ENCODE peak calls at places on chromosomes 7 and 10, in eight cellular contexts. N is cardiac muscle cell, J is breast epithelium, T is astrocyte of the spinal cord, G is choroid plexus epithelial cell, R is brain microvascular endothelial cell, H is transverse colon, B is fibroblast of mammary gland. S is an unnamed sample.

GRCh38 chr7:137772748-137773147 is 74.0 kb downstream of the DGKI start:
- DNase-seq in N (peak), H (no peak), G (peak), B (peak), T (peak), R (peak), J (no peak), S (peak)

GRCh38 chr7:74199551-74200355 is 10.1 kb upstream of the LAT2 start:
- DNase-seq in N (no peak), G (peak), B (peak), H (no peak), R (peak), J (no peak), T (peak), S (no peak)

GRCh38 chr10:91043173-91043910 is 122.5 kb upstream of the ANKRD1 start:
- DNase-seq in R (peak), T (peak), G (peak), J (no peak), H (no peak), N (peak), B (peak), S (peak)

GRCh38 chr7:117325836-117326235 is 3.0 kb upstream of the WNT2 start:
- DNase-seq in G (no peak), T (peak), N (peak), B (peak), R (no peak), H (no peak), J (no peak), S (peak)

GRCh38 chr10:30705086-30705624 is 75.6 kb upstream of the LYZL2 start:
- DNase-seq in N (no peak), G (no peak), T (no peak), H (peak), R (no peak), J (no peak), B (no peak), S (no peak)

GRCh38 chr10:77907900-77908717 is 18.4 kb downstream of the DLG5 start:
- DNase-seq in J (no peak), B (no peak), T (no peak), N (no peak), H (no peak), R (no peak), G (no peak), S (peak)

GRCh38 chr7:78223598-78223997 is 425.0 kb downstream of the PHTF2 start:
- DNase-seq in T (no peak), J (no peak), R (no peak), H (no peak), N (no peak), G (no peak), B (no peak), S (no peak)

GRCh38 chr10:132102071-132102716 is 36.4 kb downstream of the JAKMIP3 start:
- DNase-seq in H (no peak), R (no peak), T (no peak), J (no peak), B (no peak), N (no peak), G (no peak), S (no peak)

GRCh38 chr7:135160858-135161653 is 9.5 kb downstream of the CYREN start:
- DNase-seq in R (no peak), H (no peak), J (no peak), B (no peak), T (peak), G (peak), N (peak), S (no peak)

GRCh38 chr10:70132098-70133029 is at the start of gene AIFM2:
- DNase-seq in J (peak), B (peak), N (peak), T (peak), G (peak), H (peak), R (peak), S (peak)

GRCh38 chr7:34657632-34658268 is at the start of gene NPSR1:
- DNase-seq in T (no peak), J (no peak), G (no peak), R (no peak), B (no peak), H (no peak), N (no peak), S (no peak)

GRCh38 chr10:69901623-69902505 is 100.2 kb downstream of the COL13A1 start:
- DNase-seq in R (peak), H (peak), T (peak), N (peak), J (no peak), G (peak), B (peak), S (peak)

GRCh38 chr10:29947701-29948060 is 111.7 kb downstream of the JCAD start:
- DNase-seq in G (no peak), T (no peak), B (peak), N (no peak), H (no peak), J (no peak), R (no peak), S (peak)

GRCh38 chr7:27182285-27182827 is 2.7 kb downstream of the HOXA11 start:
- DNase-seq in B (no peak), N (no peak), H (peak), T (no peak), R (no peak), G (no peak), J (peak), S (no peak)

GRCh38 chr7:27184342-27185012 is 555 bp downstream of the HOXA11 start:
- DNase-seq in T (no peak), H (peak), R (no peak), N (no peak), B (peak), G (peak), J (peak), S (peak)

GRCh38 chr7:27185013-27185707 is at the start of gene HOXA11:
- DNase-seq in B (peak), T (no peak), H (peak), R (no peak), G (no peak), J (peak), N (no peak), S (peak)

GRCh38 chr7:27182861-27183681 is 2.0 kb downstream of the HOXA11 start:
- DNase-seq in R (no peak), J (peak), N (no peak), T (no peak), G (no peak), B (no peak), H (peak), S (no peak)

GRCh38 chr7:27183682-27184341 is 1.2 kb downstream of the HOXA11 start:
- DNase-seq in N (no peak), J (no peak), H (peak), G (no peak), B (peak), R (no peak), T (no peak), S (no peak)
- H3K4me3 ChIP-seq in N (peak), J (peak), H (peak), G (peak), B (peak), R (no peak), T (peak), S (peak)

DNA sequence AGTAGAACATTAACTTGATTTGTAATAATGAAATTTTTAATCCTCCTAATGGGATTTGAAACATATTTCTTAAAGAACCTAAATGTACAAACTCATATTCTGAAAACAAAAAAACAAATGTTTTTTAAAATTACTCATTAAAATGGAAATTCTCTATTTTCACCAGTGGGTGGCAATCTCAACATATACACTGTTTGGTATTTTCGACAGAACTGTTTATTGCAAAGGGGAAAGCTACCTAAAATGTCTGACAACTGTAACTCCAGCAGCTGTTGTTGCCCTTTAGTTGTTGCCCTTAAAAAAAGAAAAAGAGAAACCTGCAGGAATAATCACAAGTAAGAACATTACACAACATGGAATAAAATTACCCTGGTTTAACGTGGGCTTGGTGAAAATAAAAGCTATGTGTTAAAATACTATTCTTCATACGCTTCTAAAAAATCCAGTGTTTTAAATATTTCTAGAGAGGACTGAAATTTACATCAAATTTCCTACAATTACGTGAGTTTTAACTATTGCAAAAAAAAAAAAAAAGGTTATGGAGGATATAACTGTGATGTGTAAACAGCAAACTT is 54.5 kb downstream of the COL1A2 start:
- DNase-seq in G (peak), N (peak), B (peak), T (peak), J (no peak), R (no peak), H (no peak), S (peak)
- TF ChIP-seq CTCF in G (peak), N (peak), B (peak), T (peak), J (peak), R (peak), H (peak), S (peak)

GRCh38 chr7:80137410-80137809 is 2.8 kb downstream of the GNAI1 start:
- DNase-seq in R (no peak), T (no peak), G (no peak), J (no peak), N (no peak), B (no peak), H (no peak), S (no peak)
- H3K4me3 ChIP-seq in R (no peak), T (no peak), G (no peak), J (no peak), N (no peak), B (no peak), H (no peak), S (peak)

GRCh38 chr7:94657771-94658693 is 2.1 kb upstream of the SGCE start:
- DNase-seq in H (peak), T (peak), R (peak), G (peak), B (peak), N (peak), J (peak), S (peak)
- TF ChIP-seq CTCF in H (no peak), T (no peak), R (no peak), G (no peak), B (no peak), N (no peak), J (no peak), S (no peak)

GRCh38 chr7:23475579-23475844 is 5.2 kb upstream of the IGF2BP3 start:
- DNase-seq in G (no peak), J (no peak), T (no peak), N (no peak), H (no peak), R (no peak), B (no peak), S (no peak)
- H3K4me3 ChIP-seq in G (no peak), J (no peak), T (no peak), N (peak), H (no peak), R (no peak), B (no peak), S (no peak)

GRCh38 chr7:132613737-132614136 is 37.5 kb upstream of the PLXNA4 start:
- DNase-seq in T (no peak), J (no peak), R (no peak), B (no peak), N (no peak), G (no peak), H (no peak), S (no peak)

GRCh38 chr7:132618956-132619305 is 42.7 kb upstream of the PLXNA4 start:
- DNase-seq in J (no peak), B (peak), T (peak), G (peak), N (peak), R (peak), H (no peak), S (no peak)

GRCh38 chr7:132611056-132611455 is 34.8 kb upstream of the PLXNA4 start:
- DNase-seq in R (no peak), B (no peak), J (no peak), H (no peak), G (no peak), T (no peak), N (no peak), S (no peak)

GRCh38 chr7:132618271-132618955 is 42.1 kb upstream of the PLXNA4 start:
- DNase-seq in T (peak), N (peak), B (no peak), R (peak), J (no peak), G (no peak), H (no peak), S (no peak)

DNA sequence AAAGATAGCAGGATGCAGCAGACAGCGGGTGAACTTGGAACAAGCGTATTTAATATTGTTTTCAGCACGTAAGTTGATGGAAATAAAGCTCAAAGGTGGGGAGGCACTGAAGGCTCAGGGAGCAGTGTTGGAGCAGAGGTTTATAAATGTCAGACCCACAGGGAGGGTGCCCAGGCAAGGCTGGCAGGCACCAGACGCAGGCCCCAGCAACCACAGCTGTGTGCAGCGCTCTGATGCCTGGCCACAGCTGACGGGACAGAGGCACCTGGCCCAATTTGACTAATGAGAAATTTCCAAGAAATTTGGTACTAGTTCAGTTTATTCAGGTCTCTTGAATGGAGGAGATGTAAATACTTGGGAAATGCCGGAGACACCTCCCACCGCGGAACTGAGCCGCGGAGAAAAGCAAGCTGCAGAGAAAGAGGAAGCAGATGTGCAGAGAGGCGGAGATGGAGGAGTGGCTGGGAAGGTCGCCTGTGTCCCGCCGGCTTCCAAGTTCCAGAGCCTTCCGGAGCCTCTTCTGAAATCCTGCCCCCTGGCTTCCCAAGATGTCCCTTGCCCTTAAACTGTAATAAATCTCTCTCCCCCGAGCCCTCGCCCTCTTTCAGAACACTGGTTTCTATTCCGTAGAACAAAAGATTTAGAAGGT is 38.3 kb upstream of the PLXNA4 start:
- DNase-seq in R (no peak), T (peak), G (peak), J (no peak), B (peak), H (peak), N (peak), S (no peak)
- TF ChIP-seq CTCF in R (peak), T (peak), G (peak), J (no peak), B (peak), H (no peak), N (peak), S (no peak)

GRCh38 chr7:96332325-96332724 is 10.4 kb upstream of the SLC25A13 start:
- DNase-seq in H (no peak), R (no peak), B (no peak), G (no peak), N (no peak), J (no peak), T (no peak), S (no peak)
- H3K4me3 ChIP-seq in H (no peak), R (no peak), B (no peak), G (no peak), N (no peak), J (no peak), T (no peak), S (no peak)